ENCODE peak calls at places on chromosomes 3 and 15, in four cellular contexts. V is DND-41, E is hepatocyte, Z is left ventricle myocardium inferior. W is an unnamed sample.
A peak's percentile ranks its signal among the peaks of the same experiment; 100 is the strongest.

GRCh38 chr15:83106994-83107840 is at the start of gene TM6SF1:
- DNase-seq in V (peak; percentile 37), E (peak; percentile 26), Z (no peak), W (peak; percentile 35)

GRCh38 chr3:8963137-8963853 is at the start of gene RAD18:
- DNase-seq in V (peak; percentile 92), Z (peak; percentile 90), E (peak; percentile 96), W (peak; percentile 92)

GRCh38 chr3:48194446-48195071 is 6.3 kb upstream of the CDC25A start:
- DNase-seq in Z (peak; percentile 46), V (peak; percentile 54), E (peak; percentile 77), W (peak; percentile 61)

GRCh38 chr15:48400086-48400485 is 68.9 kb downstream of the DUT start:
- DNase-seq in Z (no peak), E (no peak), V (no peak), W (no peak)

GRCh38 chr3:72274511-72275295 is 489.8 kb upstream of the PROK2 start:
- DNase-seq in E (peak; percentile 69), Z (peak; percentile 46), V (peak; percentile 9), W (peak; percentile 81)

GRCh38 chr3:150372320-150373118 is 35.6 kb upstream of the TSC22D2 start:
- DNase-seq in Z (no peak), E (no peak), V (no peak), W (no peak)

GRCh38 chr3:143120716-143121239 is 1.2 kb downstream of the CHST2 start:
- DNase-seq in V (no peak), E (peak; percentile 50), Z (no peak), W (no peak)

GRCh38 chr15:75943246-75943645 is 39.6 kb downstream of the FBXO22 start:
- DNase-seq in E (no peak), V (no peak), Z (no peak), W (no peak)

GRCh38 chr3:179921500-179921899 is 115.2 kb downstream of the PEX5L start:
- DNase-seq in Z (no peak), E (no peak), V (no peak), W (no peak)

GRCh38 chr15:59268980-59269472 is 62.4 kb downstream of the LDHAL6B start:
- DNase-seq in Z (no peak), V (no peak), E (no peak), W (no peak)

GRCh38 chr3:139906441-139906840 is 28.5 kb upstream of the CLSTN2 start:
- DNase-seq in E (peak; percentile 52), Z (no peak), V (no peak), W (no peak)

GRCh38 chr3:66442254-66443249 is 58.3 kb downstream of the LRIG1 start:
- DNase-seq in E (peak; percentile 41), V (no peak), Z (peak; percentile 79), W (peak; percentile 63)

GRCh38 chr3:127990051-127990450 is 62.2 kb upstream of the SEC61A1 start:
- DNase-seq in E (no peak), Z (no peak), V (no peak), W (no peak)

GRCh38 chr3:43094381-43094780 is 11.5 kb downstream of the POMGNT2 start:
- DNase-seq in Z (no peak), V (no peak), E (no peak), W (no peak)

GRCh38 chr3:11514191-11514770 is 129.4 kb downstream of the VGLL4 start:
- DNase-seq in V (no peak), Z (peak; percentile 26), E (peak; percentile 56), W (no peak)

GRCh38 chr15:38069506-38069905 is 135.1 kb downstream of the TMCO5A start:
- DNase-seq in Z (no peak), V (no peak), E (peak; percentile 81), W (no peak)

GRCh38 chr15:50506121-50506520 is 40.3 kb downstream of the USP50 start:
- DNase-seq in E (peak; percentile 4), V (no peak), Z (no peak), W (no peak)

GRCh38 chr3:56926513-56927282 is 124.9 kb upstream of the ARHGEF3 start:
- DNase-seq in Z (no peak), E (peak; percentile 37), V (no peak), W (no peak)

GRCh38 chr3:195129644-195130492 is 141.1 kb downstream of the XXYLT1 start:
- DNase-seq in V (no peak), E (no peak), Z (no peak), W (no peak)

GRCh38 chr3:55309336-55309735 is 177.8 kb downstream of the WNT5A start:
- DNase-seq in E (no peak), V (no peak), Z (no peak), W (no peak)

GRCh38 chr3:158830391-158830790 is 28.5 kb downstream of the MFSD1 start:
- DNase-seq in Z (no peak), V (no peak), E (no peak), W (no peak)

GRCh38 chr15:74245342-74245931 is 9.3 kb downstream of the CCDC33 start:
- DNase-seq in Z (no peak), V (peak; percentile 15), E (peak; percentile 33), W (no peak)

GRCh38 chr3:7977245-7978103 is 524.1 kb upstream of the LMCD1 start:
- DNase-seq in Z (no peak), V (no peak), E (peak; percentile 19), W (no peak)

GRCh38 chr15:80179025-80179759 is 26.4 kb downstream of the FAH start:
- DNase-seq in Z (no peak), V (no peak), E (no peak), W (no peak)

GRCh38 chr3:120561251-120562045 is 34.7 kb upstream of the NDUFB4 start:
- DNase-seq in Z (peak; percentile 66), E (peak; percentile 86), V (peak; percentile 68), W (peak; percentile 75)
- H3K27ac ChIP-seq in Z (peak overlapping the region; percentile 94), E (no peak overlapping the region), V (no peak overlapping the region), W (no peak overlapping the region)

DNA sequence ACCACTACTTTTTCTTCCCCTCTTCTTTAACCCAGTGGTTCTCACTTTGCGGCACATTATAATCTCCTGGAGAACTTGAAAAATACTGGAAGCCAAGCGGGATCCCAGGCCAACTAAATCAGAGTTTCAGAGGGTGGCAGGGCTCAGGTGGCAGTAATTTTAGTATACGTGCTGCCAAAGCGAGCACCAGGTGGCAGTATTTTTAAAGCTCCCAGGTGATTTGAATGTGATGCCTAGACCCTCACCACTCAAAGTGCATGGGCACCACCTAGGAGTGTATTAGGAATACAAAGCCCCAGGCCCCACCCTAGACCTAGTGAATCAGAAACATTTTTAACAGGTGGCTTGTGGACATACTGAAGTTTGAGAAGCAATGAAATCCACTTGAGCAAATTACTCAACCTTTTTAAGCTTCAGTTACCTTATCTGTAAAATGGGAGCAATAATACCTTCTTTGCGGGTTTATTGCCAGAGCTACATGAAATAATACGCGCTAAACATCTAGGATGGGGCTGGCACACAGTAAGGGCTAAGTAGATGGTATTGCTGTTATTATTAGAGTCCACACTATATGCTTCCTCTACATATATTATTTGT is 8.3 kb downstream of the B3GALNT1 start:
- DNase-seq in V (peak; percentile 41), E (no peak), Z (no peak), W (no peak)
- TF ChIP-seq CTCF in V (peak; percentile 63), E (peak; percentile 19), Z (peak; percentile 54), W (peak; percentile 52)

GRCh38 chr3:32820430-32820829 is 2.6 kb downstream of the TRIM71 start:
- DNase-seq in V (no peak), E (no peak), Z (no peak), W (no peak)

GRCh38 chr3:32820971-32821685 is 3.3 kb downstream of the TRIM71 start:
- DNase-seq in V (no peak), Z (no peak), E (no peak), W (no peak)

GRCh38 chr3:32825601-32826375 is 8.0 kb downstream of the TRIM71 start:
- DNase-seq in E (no peak), V (no peak), Z (no peak), W (no peak)

GRCh38 chr3:32821686-32822296 is 4.0 kb downstream of the TRIM71 start:
- DNase-seq in V (no peak), Z (no peak), E (peak; percentile 53), W (no peak)

GRCh38 chr3:32822609-32823498 is 5.1 kb downstream of the TRIM71 start:
- DNase-seq in V (no peak), E (no peak), Z (no peak), W (no peak)
- H3K27me3 ChIP-seq in V (no peaks in the 10 kb centered on the region), E (peaks cover 17% of the 10 kb centered on the region), Z (peaks cover 84% of the 10 kb centered on the region), W (peaks cover under 1% of the 10 kb centered on the region)

GRCh38 chr3:37925157-37925556 is 63.5 kb downstream of the CTDSPL start:
- DNase-seq in V (no peak), E (no peak), Z (no peak), W (no peak)
- H3K27ac ChIP-seq in V (no peak overlapping the region), E (no peak overlapping the region), Z (peak overlapping the region; percentile 82), W (no peak overlapping the region)

GRCh38 chr15:26868029-26868685 is 1.3 kb downstream of the GABRA5 start:
- DNase-seq in E (no peak), Z (no peak), V (no peak), W (no peak)

GRCh38 chr15:26866298-26867198 is at the start of gene GABRA5:
- DNase-seq in Z (no peak), V (no peak), E (peak; percentile 70), W (no peak)

GRCh38 chr15:26869628-26870027 is 2.8 kb downstream of the GABRA5 start:
- DNase-seq in Z (no peak), E (no peak), V (no peak), W (no peak)

GRCh38 chr15:26867199-26868007 is 541 bp downstream of the GABRA5 start:
- DNase-seq in E (no peak), Z (no peak), V (no peak), W (no peak)

DNA sequence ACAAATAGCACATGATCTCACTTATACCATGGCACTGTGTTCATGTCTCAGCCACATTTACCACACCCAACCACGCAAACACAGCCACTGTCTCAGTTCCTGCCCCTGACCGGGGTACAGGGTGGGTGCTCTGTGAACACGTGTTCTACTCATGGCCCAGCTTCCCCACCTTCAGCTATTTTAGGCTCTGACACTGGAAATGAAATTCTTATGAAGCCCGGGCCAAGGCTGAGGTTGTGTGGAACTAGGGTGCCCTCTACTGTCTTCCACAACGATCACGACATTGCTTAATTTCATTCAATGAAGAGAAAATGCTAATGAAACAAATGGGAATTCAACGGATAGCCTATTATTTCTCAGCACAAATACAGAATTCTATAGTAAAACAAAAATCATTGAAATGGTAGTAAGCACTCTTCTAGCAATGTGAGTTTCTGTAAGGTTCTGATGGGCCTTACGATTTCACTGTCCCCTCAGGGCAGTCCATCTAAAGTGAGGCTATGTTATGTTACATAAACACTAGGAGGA is 2.1 kb upstream of the GABRA5 start:
- DNase-seq in E (peak; percentile 72), V (peak; percentile 10), Z (no peak), W (no peak)
- TF ChIP-seq CTCF in E (peak; percentile 87), V (peak; percentile 58), Z (peak; percentile 70), W (peak; percentile 46)

DNA sequence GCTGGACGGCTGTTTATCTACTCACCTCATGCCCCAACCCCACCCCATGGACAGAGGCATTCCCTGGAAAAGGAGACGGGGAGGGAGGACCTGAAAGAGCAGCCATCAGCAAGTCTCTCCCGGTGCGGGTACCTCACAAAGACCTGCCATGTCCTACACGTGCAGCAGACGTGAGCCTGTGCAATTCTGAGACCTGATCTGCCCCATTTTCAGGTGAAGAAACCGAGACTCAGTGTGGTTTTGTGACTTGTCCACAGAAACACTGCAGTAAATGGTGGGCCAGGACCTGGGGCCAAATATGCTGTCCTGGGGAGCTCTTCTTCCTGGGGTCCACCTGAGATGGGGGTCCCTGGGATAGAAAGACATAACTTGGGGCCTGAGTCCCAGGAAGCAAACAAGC is 137.0 kb upstream of the LINGO1 start:
- DNase-seq in V (no peak), E (no peak), Z (no peak), W (no peak)
- H3K27me3 ChIP-seq in V (peaks cover 4% of the 10 kb centered on the region), E (peaks cover 6% of the 10 kb centered on the region), Z (peaks cover 65% of the 10 kb centered on the region), W (no peaks in the 10 kb centered on the region)

W was measured in right lobe of liver.